ENCODE peak calls at places on chromosomes 12 and 14, in four cellular contexts. U, M, B and Z are unnamed samples.

GRCh38 chr12:4214912-4215861 is 58.4 kb upstream of the CCND2 start:
- DNase-seq in U (peak; percentile 60), M (no peak), B (no peak), Z (peak; percentile 8)

GRCh38 chr14:79186523-79186922 is 1016.4 kb downstream of the NRXN3 start:
- DNase-seq in U (no peak), M (no peak), B (no peak), Z (no peak)

GRCh38 chr12:8917751-8918150 is 3.4 kb downstream of the PHC1 start:
- DNase-seq in U (no peak), M (no peak), B (no peak), Z (no peak)

GRCh38 chr12:91098942-91099341 is 12.4 kb downstream of the LUM start:
- DNase-seq in U (no peak), M (no peak), B (no peak), Z (no peak)

GRCh38 chr14:32933623-32933942 is 5.1 kb upstream of the NPAS3 start:
- DNase-seq in U (no peak), M (peak; percentile 22), B (no peak), Z (no peak)

GRCh38 chr12:40907115-40907521 is 214.9 kb downstream of the CNTN1 start:
- DNase-seq in U (no peak), M (no peak), B (no peak), Z (no peak)

GRCh38 chr12:55698241-55698955 is 9.3 kb downstream of the ITGA7 start:
- DNase-seq in U (no peak), M (no peak), B (no peak), Z (no peak)

GRCh38 chr14:74905595-74906142 is 17.4 kb downstream of the RPS6KL1 start:
- DNase-seq in U (peak; percentile 70), M (peak; percentile 86), B (peak; percentile 84), Z (peak; percentile 72)

GRCh38 chr14:87255046-87255445 is 737.9 kb downstream of the GALC start:
- DNase-seq in U (no peak), M (no peak), B (no peak), Z (no peak)

GRCh38 chr12:3920378-3921141 is 47.4 kb upstream of the PARP11 start:
- DNase-seq in U (no peak), M (peak; percentile 29), B (no peak), Z (no peak)

GRCh38 chr14:34872822-34873590 is 2.2 kb downstream of the BAZ1A start:
- DNase-seq in U (no peak), M (no peak), B (no peak), Z (no peak)

GRCh38 chr12:47184813-47185212 is 105.1 kb upstream of the AMIGO2 start:
- DNase-seq in U (no peak), M (no peak), B (no peak), Z (no peak)

GRCh38 chr12:65443038-65443437 is 164.6 kb downstream of the MSRB3 start:
- DNase-seq in U (no peak), M (no peak), B (no peak), Z (no peak)

GRCh38 chr12:49808686-49809368 is 19.4 kb downstream of the NCKAP5L start:
- DNase-seq in U (no peak), M (peak; percentile 41), B (no peak), Z (no peak)

GRCh38 chr12:1357171-1357570 is 237.2 kb downstream of the FBXL14 start:
- DNase-seq in U (no peak), M (no peak), B (no peak), Z (no peak)

DNA sequence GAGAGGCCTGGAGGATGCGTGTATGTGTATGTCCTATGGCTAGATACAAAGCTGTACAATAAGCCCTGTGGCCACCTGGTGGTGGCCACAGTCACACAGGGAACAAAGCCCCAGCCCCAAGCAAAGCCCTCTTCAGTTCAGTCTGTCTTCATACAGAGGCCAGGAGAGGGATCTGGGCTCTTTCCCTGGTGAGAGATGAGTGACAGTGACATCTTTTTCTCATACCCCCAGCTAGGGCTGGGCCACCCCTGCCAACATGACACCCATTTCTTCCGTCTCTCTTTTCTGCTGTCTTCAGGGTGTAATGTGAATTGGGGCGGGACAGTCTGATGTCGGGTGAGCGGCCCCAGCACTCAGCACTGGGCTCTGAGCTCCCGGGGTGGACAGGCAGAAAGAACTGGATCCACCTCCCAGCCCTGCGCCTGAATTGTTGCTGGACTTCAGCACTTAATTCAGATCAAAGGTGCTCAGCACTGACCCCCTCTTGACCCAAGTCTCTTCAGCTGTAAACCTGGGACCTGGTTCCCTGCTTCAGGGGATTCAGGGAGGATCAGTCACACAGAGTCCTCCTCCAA is 59.8 kb downstream of the SERPINA3 start:
- DNase-seq in U (no peak), M (no peak), B (no peak), Z (no peak)
- TF ChIP-seq CTCF in U (no peak), M (peak; percentile 40), B (no peak), Z (peak; percentile 48)

GRCh38 chr12:126354633-126355032 is 1289.4 kb downstream of the AACS start:
- DNase-seq in U (no peak), M (no peak), B (no peak), Z (no peak)
- TF ChIP-seq CTCF in U (no peak), M (no peak), B (no peak), Z (no peak)

GRCh38 chr14:24952851-24953666 is 96.9 kb downstream of the STXBP6 start:
- DNase-seq in U (no peak), M (peak; percentile 34), B (no peak), Z (no peak)
- TF ChIP-seq CTCF in U (no peak), M (peak; percentile 38), B (no peak), Z (peak; percentile 48)

GRCh38 chr14:50615566-50615965 is 52.5 kb downstream of the SAV1 start:
- DNase-seq in U (no peak), M (no peak), B (no peak), Z (no peak)

GRCh38 chr14:50616275-50616674 is 51.8 kb downstream of the SAV1 start:
- DNase-seq in U (no peak), M (no peak), B (no peak), Z (no peak)

GRCh38 chr14:50622978-50623377 is 45.1 kb downstream of the SAV1 start:
- DNase-seq in U (no peak), M (no peak), B (no peak), Z (no peak)

GRCh38 chr14:50620341-50620740 is 47.8 kb downstream of the SAV1 start:
- DNase-seq in U (no peak), M (no peak), B (no peak), Z (no peak)

GRCh38 chr14:50619569-50620141 is 48.5 kb downstream of the SAV1 start:
- DNase-seq in U (no peak), M (no peak), B (no peak), Z (no peak)
- TF ChIP-seq CTCF in U (peak; percentile 30), M (peak; percentile 68), B (peak; percentile 78), Z (peak; percentile 55)

GRCh38 chr12:111274820-111275219 is 94.1 kb downstream of the PHETA1 start:
- DNase-seq in U (no peak), M (no peak), B (no peak), Z (no peak)
- TF ChIP-seq CTCF in U (no peak), M (peak; percentile 57), B (peak; percentile 79), Z (peak; percentile 36)

GRCh38 chr14:88914956-88915355 is 90.5 kb downstream of the TTC8 start:
- DNase-seq in U (no peak), M (no peak), B (no peak), Z (no peak)

GRCh38 chr14:88919502-88919901 is 95.1 kb downstream of the TTC8 start:
- DNase-seq in U (no peak), M (no peak), B (peak; percentile 27), Z (no peak)
- TF ChIP-seq CTCF in U (no peak), M (no peak), B (peak; percentile 30), Z (no peak)

GRCh38 chr12:42588981-42589464 is 523 bp downstream of the PRICKLE1 start:
- DNase-seq in U (peak; percentile 22), M (peak; percentile 39), B (peak; percentile 85), Z (peak; percentile 60)
- TF ChIP-seq CTCF in U (no peak), M (peak; percentile 69), B (peak; percentile 83), Z (peak; percentile 60)